ENCODE peak calls at places on chromosome 20, in five cellular contexts. X, E, A, J and D are unnamed samples.

GRCh38 chr20:4603724-4604123 is 118.0 kb upstream of the PRND start:
- DNase-seq in A (peak), J (no peak), E (no peak), X (no peak), D (no peak)

GRCh38 chr20:64048402-64049044 is 916 bp downstream of the SOX18 start:
- DNase-seq in E (no peak), J (no peak), X (no peak), A (no peak), D (no peak)

GRCh38 chr20:9286501-9286900 is 217.6 kb downstream of the PLCB4 start:
- DNase-seq in A (no peak), E (no peak), X (no peak), J (no peak), D (no peak)

GRCh38 chr20:32535953-32536823 is 48.9 kb downstream of the NOL4L start:
- DNase-seq in A (no peak), E (no peak), J (peak), X (peak), D (no peak)

GRCh38 chr20:2749343-2749950 is 51.0 kb downstream of the CPXM1 start:
- DNase-seq in J (no peak), X (no peak), A (no peak), E (no peak), D (no peak)

GRCh38 chr20:6718660-6719059 is 48.8 kb upstream of the BMP2 start:
- DNase-seq in J (no peak), X (no peak), A (no peak), E (no peak), D (no peak)

GRCh38 chr20:10661261-10661660 is 12.5 kb downstream of the JAG1 start:
- DNase-seq in A (no peak), E (no peak), J (no peak), X (no peak), D (no peak)

GRCh38 chr20:50221501-50222323 is 31.1 kb downstream of the CEBPB start:
- DNase-seq in X (no peak), J (no peak), A (no peak), E (peak), D (peak)

GRCh38 chr20:43911066-43911465 is 3.6 kb upstream of the TOX2 start:
- DNase-seq in X (no peak), E (no peak), J (no peak), A (no peak), D (peak)

GRCh38 chr20:34874094-34874654 is 1.5 kb upstream of the GGT7 start:
- DNase-seq in X (no peak), E (peak), A (peak), J (no peak), D (peak)

GRCh38 chr20:23112595-23112994 is 26.5 kb upstream of the CD93 start:
- DNase-seq in X (no peak), J (no peak), A (no peak), E (no peak), D (no peak)

GRCh38 chr20:51749674-51750036 is 18.5 kb downstream of the ATP9A start:
- DNase-seq in A (no peak), X (no peak), E (no peak), J (no peak), D (no peak)

GRCh38 chr20:64106435-64106961 is 867 bp downstream of the NPBWR2 start:
- DNase-seq in J (no peak), E (no peak), A (no peak), X (no peak), D (no peak)

GRCh38 chr20:51346686-51347485 is 195.6 kb downstream of the NFATC2 start:
- DNase-seq in J (no peak), E (no peak), X (no peak), A (no peak), D (peak)

GRCh38 chr20:1964659-1965405 is 29.0 kb downstream of the PDYN start:
- DNase-seq in J (no peak), A (no peak), X (no peak), E (no peak), D (no peak)

GRCh38 chr20:63707558-63708300 is at the start of the genes ARFRP1 and ZGPAT:
- DNase-seq in X (peak), A (peak), E (peak), J (peak), D (peak)

GRCh38 chr20:53413188-53413631 is 180.4 kb downstream of the ZNF217 start:
- DNase-seq in J (no peak), A (no peak), X (peak), E (no peak), D (no peak)

GRCh38 chr20:6122873-6123649 is at the start of gene FERMT1:
- DNase-seq in J (no peak), E (peak), X (no peak), A (no peak), D (no peak)

GRCh38 chr20:53623454-53624206 is 30.0 kb upstream of the ZNF217 start:
- DNase-seq in E (no peak), J (no peak), X (no peak), A (no peak), D (no peak)

GRCh38 chr20:43534016-43534415 is 24.8 kb upstream of the SGK2 start:
- DNase-seq in E (no peak), X (no peak), A (no peak), J (no peak), D (no peak)

GRCh38 chr20:9215539-9215938 is 146.7 kb downstream of the PLCB4 start:
- DNase-seq in X (no peak), E (no peak), A (no peak), J (no peak), D (no peak)

GRCh38 chr20:60851826-60852704 is 400.0 kb upstream of the CDH4 start:
- DNase-seq in X (no peak), E (no peak), A (no peak), J (no peak), D (no peak)

GRCh38 chr20:37520417-37520751 is 666 bp upstream of the NNAT start:
- DNase-seq in E (no peak), X (no peak), A (no peak), J (no peak), D (no peak)

GRCh38 chr20:39903806-39904205 is 785.2 kb downstream of the MAFB start:
- DNase-seq in E (no peak), A (no peak), J (no peak), X (no peak), D (no peak)

GRCh38 chr20:32451682-32452461 is 93.7 kb downstream of the ASXL1 start:
- DNase-seq in E (no peak), J (no peak), A (no peak), X (no peak), D (no peak)

GRCh38 chr20:39338977-39339376 is 376.8 kb downstream of the DHX35 start:
- DNase-seq in X (no peak), A (no peak), E (no peak), J (no peak), D (no peak)

GRCh38 chr20:19073584-19074198 is 138.8 kb upstream of the SLC24A3 start:
- DNase-seq in E (no peak), A (no peak), X (no peak), J (no peak), D (no peak)

GRCh38 chr20:44089987-44090674 is 96.9 kb downstream of the JPH2 start:
- DNase-seq in X (no peak), J (no peak), A (no peak), E (peak), D (no peak)

GRCh38 chr20:38804682-38805501 is 605 bp upstream of the PPP1R16B start:
- DNase-seq in E (no peak), J (peak), A (no peak), X (peak), D (no peak)

GRCh38 chr20:13140775-13141174 is 80.3 kb upstream of the ISM1 start:
- DNase-seq in X (no peak), A (no peak), E (no peak), J (no peak), D (no peak)

GRCh38 chr20:53852025-53852424 is 218.4 kb downstream of the BCAS1 start:
- DNase-seq in A (no peak), X (no peak), E (no peak), J (no peak), D (no peak)

GRCh38 chr20:1174787-1175186 is 10.0 kb downstream of the TMEM74B start:
- DNase-seq in X (no peak), J (no peak), E (no peak), A (no peak), D (no peak)

GRCh38 chr20:11454966-11455799 is 462.5 kb upstream of the BTBD3 start:
- DNase-seq in E (peak), X (no peak), A (no peak), J (no peak), D (peak)